ENCODE peak calls at places on chromosome 12, in eight cellular contexts. O is stimulated activated effector memory CD8-positive, alpha-beta T cell treated with anti-CD3 and anti-CD28 coated beads, Interleukin-12 subunit alpha, Interleukin-12 subunit beta, amount 100 ng/mL, for 72 hours; V is PC-3; D is CD8-positive, alpha-beta memory T cell; J is foreskin fibroblast; N is NCI-H226; T is NCI-H1436 treated with DMSO at 0.1 percent for 48 hours; Z is sciatic nerve. G is an unnamed sample.

GRCh38 chr12:114306646-114307045 is 99.3 kb downstream of the TBX5 start:
- DNase-seq in O (no peak), V (no peak), D (no peak), J (peak; percentile 84), N (no peak), T (no peak), Z (no peak), G (no peak)

GRCh38 chr12:28086521-28086920 is 103.7 kb upstream of the CCDC91 start:
- DNase-seq in O (no peak), V (no peak), D (no peak), J (no peak), N (no peak), T (no peak), Z (no peak), G (no peak)

GRCh38 chr12:129184066-129184695 is 330.9 kb downstream of the GLT1D1 start:
- DNase-seq in O (no peak), V (no peak), D (no peak), J (no peak), N (no peak), T (no peak), Z (no peak), G (no peak)

GRCh38 chr12:116361404-116362223 is 84.1 kb upstream of the MED13L start:
- DNase-seq in O (no peak), V (no peak), D (no peak), J (no peak), N (no peak), T (no peak), Z (no peak), G (no peak)

GRCh38 chr12:104411826-104412626 is 44.7 kb upstream of the CHST11 start:
- DNase-seq in O (no peak), V (no peak), D (no peak), J (peak; percentile 20), N (peak; percentile 42), T (no peak), Z (no peak), G (no peak)

GRCh38 chr12:7374423-7375144 is 69.4 kb downstream of the CD163L1 start:
- DNase-seq in O (no peak), V (peak; percentile 48), D (peak; percentile 33), J (peak; percentile 50), N (peak; percentile 3), T (no peak), Z (no peak), G (peak; percentile 35)

GRCh38 chr12:67107235-67107634 is 161.9 kb upstream of the CAND1 start:
- DNase-seq in O (no peak), V (no peak), D (no peak), J (no peak), N (no peak), T (no peak), Z (no peak), G (no peak)

GRCh38 chr12:124428136-124428791 is 133.4 kb downstream of the RFLNA start:
- DNase-seq in O (no peak), V (no peak), D (no peak), J (peak; percentile 93), N (no peak), T (no peak), Z (no peak), G (no peak)

GRCh38 chr12:120584343-120585149 is 3.3 kb upstream of the POP5 start:
- DNase-seq in O (peak; percentile 39), V (peak; percentile 77), D (peak; percentile 70), J (peak; percentile 58), N (no peak), T (no peak), Z (peak; percentile 62), G (peak; percentile 66)

GRCh38 chr12:57829025-57829777 is 10.7 kb upstream of the AVIL start:
- DNase-seq in O (no peak), V (no peak), D (no peak), J (no peak), N (no peak), T (no peak), Z (no peak), G (no peak)

GRCh38 chr12:58496411-58496810 is 423.9 kb downstream of the LRIG3 start:
- DNase-seq in O (no peak), V (peak; percentile 76), D (no peak), J (no peak), N (peak; percentile 20), T (no peak), Z (no peak), G (no peak)

GRCh38 chr12:46133751-46134150 is 135.1 kb downstream of the SLC38A1 start:
- DNase-seq in O (no peak), V (no peak), D (no peak), J (no peak), N (peak; percentile 72), T (no peak), Z (no peak), G (no peak)

GRCh38 chr12:110931315-110931728 is 10.9 kb upstream of the MYL2 start:
- DNase-seq in O (no peak), V (no peak), D (no peak), J (no peak), N (no peak), T (no peak), Z (no peak), G (no peak)

GRCh38 chr12:53798575-53798974 is 46.8 kb upstream of the CISTR start:
- DNase-seq in O (no peak), V (peak; percentile 79), D (no peak), J (peak; percentile 55), N (no peak), T (no peak), Z (no peak), G (no peak)

GRCh38 chr12:65823481-65824313 is 586 bp upstream of the HMGA2 start:
- DNase-seq in O (no peak), V (peak; percentile 72), D (no peak), J (peak; percentile 96), N (peak; percentile 10), T (no peak), Z (peak; percentile 62), G (peak; percentile 19)

GRCh38 chr12:69966839-69967238 is 141.8 kb downstream of the MYRFL start:
- DNase-seq in O (no peak), V (peak; percentile 92), D (no peak), J (peak; percentile 12), N (peak; percentile 84), T (no peak), Z (no peak), G (no peak)

GRCh38 chr12:34602213-34602940 is 580.1 kb downstream of the ALG10 start:
- DNase-seq in O (no peak), V (no peak), D (no peak), J (no peak), N (no peak), T (no peak), Z (peak; percentile 31), G (no peak)

GRCh38 chr12:93127582-93128331 is 198.7 kb upstream of the EEA1 start:
- DNase-seq in O (no peak), V (no peak), D (no peak), J (peak; percentile 94), N (peak; percentile 89), T (no peak), Z (no peak), G (no peak)

GRCh38 chr12:78028426-78028825 is 197.7 kb downstream of the NAV3 start:
- DNase-seq in O (no peak), V (no peak), D (no peak), J (no peak), N (no peak), T (no peak), Z (no peak), G (no peak)

GRCh38 chr12:13206560-13206897 is 10.0 kb downstream of the EMP1 start:
- DNase-seq in O (no peak), V (no peak), D (no peak), J (no peak), N (no peak), T (no peak), Z (no peak), G (no peak)

GRCh38 chr12:62640910-62641448 is 174.4 kb downstream of the MON2 start:
- DNase-seq in O (peak; percentile 14), V (peak; percentile 27), D (no peak), J (peak; percentile 66), N (peak; percentile 23), T (no peak), Z (no peak), G (no peak)

GRCh38 chr12:34400986-34401658 is 378.8 kb downstream of the ALG10 start:
- DNase-seq in O (peak; percentile 1), V (no peak), D (peak; percentile 39), J (no peak), N (no peak), T (no peak), Z (peak; percentile 21), G (peak; percentile 10)

G was measured in activated naive CD4-positive, alpha-beta T cell treated with anti-CD3 and anti-CD28 coated beads, Interleukin-2, amount 10 ng/mL, durations not matched to agents 7 days and 5 days.